ENCODE peak calls at places on chromosomes 1 and 21, in nine cellular contexts. M, T, E, D, W, I, H, V and C are unnamed samples.

GRCh38 chr1:92623187-92623778 is 136.6 kb upstream of the GFI1 start:
- DNase-seq in T (peak), V (no peak), D (no peak), I (no peak), E (no peak), H (no peak), W (peak), M (no peak), C (no peak)

GRCh38 chr1:177274687-177275211 is 104.0 kb downstream of the BRINP2 start:
- DNase-seq in D (no peak), E (peak), V (no peak), I (no peak), H (no peak), W (no peak), M (no peak), T (peak), C (no peak)

GRCh38 chr1:55245781-55246180 is 30.6 kb upstream of the USP24 start:
- DNase-seq in T (no peak), H (peak), E (no peak), D (no peak), I (no peak), V (no peak), W (no peak), M (no peak), C (no peak)

GRCh38 chr21:29154270-29154669 is 23.8 kb downstream of the MAP3K7CL start:
- DNase-seq in I (no peak), V (no peak), T (no peak), D (no peak), H (no peak), W (no peak), E (no peak), M (no peak), C (no peak)

GRCh38 chr1:55812281-55812680 is 597.1 kb upstream of the USP24 start:
- DNase-seq in T (peak), I (no peak), W (no peak), D (no peak), H (peak), M (no peak), E (no peak), V (no peak), C (no peak)

GRCh38 chr1:25700124-25700523 is 83.5 kb downstream of the MAN1C1 start:
- DNase-seq in M (no peak), H (no peak), T (peak), I (no peak), E (no peak), D (no peak), W (no peak), V (peak), C (no peak)

GRCh38 chr1:176504848-176505553 is 42.0 kb downstream of the PAPPA2 start:
- DNase-seq in I (no peak), M (no peak), E (no peak), D (no peak), H (no peak), V (no peak), T (no peak), W (no peak), C (no peak)

GRCh38 chr1:225866061-225866844 is 15.9 kb downstream of the TMEM63A start:
- DNase-seq in D (no peak), E (no peak), M (peak), V (no peak), H (no peak), W (no peak), T (peak), I (no peak), C (peak)

GRCh38 chr21:46081022-46081861 is 16.7 kb upstream of the COL6A2 start:
- DNase-seq in T (no peak), V (no peak), H (no peak), M (no peak), D (no peak), I (no peak), E (no peak), W (no peak), C (no peak)

GRCh38 chr1:119733754-119734153 is 22.0 kb downstream of the PHGDH start:
- DNase-seq in M (no peak), H (no peak), I (no peak), E (no peak), W (no peak), V (no peak), D (no peak), T (no peak), C (no peak)

GRCh38 chr1:102586022-102586421 is 522.3 kb downstream of the COL11A1 start:
- DNase-seq in W (no peak), I (no peak), E (no peak), T (no peak), V (no peak), M (no peak), D (no peak), H (no peak), C (peak)

GRCh38 chr21:44489962-44490361 is 34.7 kb downstream of the LRRC3 start:
- DNase-seq in V (no peak), D (no peak), T (no peak), M (no peak), H (no peak), E (no peak), W (no peak), I (no peak), C (no peak)

GRCh38 chr1:202268032-202268431 is 73.7 kb downstream of the UBE2T start:
- DNase-seq in W (no peak), H (no peak), E (no peak), M (no peak), I (no peak), T (no peak), V (no peak), D (no peak), C (no peak)

GRCh38 chr1:163071381-163072255 is 2.5 kb downstream of the RGS4 start:
- DNase-seq in T (peak), M (peak), V (peak), I (peak), E (peak), H (peak), W (peak), D (peak), C (peak)

GRCh38 chr1:163068716-163069115 is 445 bp upstream of the RGS4 start:
- DNase-seq in T (peak), E (no peak), D (no peak), H (no peak), I (no peak), V (peak), W (no peak), M (no peak), C (no peak)

GRCh38 chr1:163066686-163067085 is 2.5 kb upstream of the RGS4 start:
- DNase-seq in H (no peak), I (no peak), T (no peak), W (no peak), M (no peak), D (no peak), V (no peak), E (no peak), C (no peak)

GRCh38 chr1:163069655-163070277 is 605 bp downstream of the RGS4 start:
- DNase-seq in I (no peak), D (no peak), W (no peak), M (no peak), H (no peak), T (no peak), V (no peak), E (no peak), C (no peak)

DNA sequence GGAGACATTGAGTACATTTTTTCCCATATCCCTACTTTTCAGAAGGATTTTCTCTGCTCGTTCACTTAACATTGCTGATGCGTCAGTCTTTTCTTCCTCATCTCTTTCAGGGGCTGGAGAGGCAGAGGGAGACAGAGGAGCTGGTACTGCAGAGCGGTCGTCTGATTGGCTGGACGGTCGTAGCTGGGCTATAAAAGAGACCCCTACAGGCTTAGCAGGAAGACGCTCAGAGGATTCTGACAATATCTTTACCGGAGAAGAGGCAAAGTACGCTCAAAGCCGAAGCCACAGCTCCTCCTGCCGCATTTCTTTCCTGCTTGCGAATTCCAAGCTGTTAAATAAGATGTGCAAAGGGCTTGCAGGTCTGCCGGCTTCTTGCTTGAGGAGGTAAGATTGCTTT is at the start of gene RGS4:
- DNase-seq in M (peak), E (peak), V (peak), W (no peak), I (peak), T (peak), H (no peak), D (peak), C (no peak)
- TF ChIP-seq CTCF in M (peak), E (peak), V (peak), W (no peak), I (peak), T (peak), H (no peak), D (peak), C (no peak)

GRCh38 chr1:47785561-47786271 is 211.5 kb downstream of the TRABD2B start:
- DNase-seq in T (no peak), M (no peak), I (no peak), W (no peak), D (peak), V (no peak), E (no peak), H (no peak), C (no peak)
- TF ChIP-seq CTCF in T (no peak), M (no peak), I (peak), W (no peak), D (no peak), V (no peak), E (no peak), H (no peak), C (no peak)

GRCh38 chr21:36541721-36542139 is 61.8 kb upstream of the CLDN14 start:
- DNase-seq in W (no peak), E (no peak), D (no peak), M (no peak), I (no peak), H (no peak), T (no peak), V (no peak), C (peak)

GRCh38 chr21:36543924-36544323 is 64.0 kb upstream of the CLDN14 start:
- DNase-seq in M (no peak), E (no peak), I (no peak), W (no peak), V (no peak), T (no peak), D (no peak), H (no peak), C (no peak)

GRCh38 chr21:36544545-36544944 is 64.6 kb upstream of the CLDN14 start:
- DNase-seq in I (no peak), D (no peak), T (no peak), M (no peak), W (no peak), E (no peak), V (no peak), H (no peak), C (no peak)

GRCh38 chr21:36540700-36541099 is 60.8 kb upstream of the CLDN14 start:
- DNase-seq in V (no peak), E (no peak), D (no peak), M (no peak), H (no peak), W (no peak), I (no peak), T (no peak), C (no peak)

GRCh38 chr21:36542312-36543101 is 62.6 kb upstream of the CLDN14 start:
- DNase-seq in M (no peak), E (no peak), D (no peak), T (no peak), H (no peak), V (no peak), I (no peak), W (peak), C (peak)
- TF ChIP-seq CTCF in M (no peak), E (no peak), D (peak), T (no peak), H (no peak), V (no peak), I (peak), W (peak), C (peak)

GRCh38 chr1:201171063-201172036 is 17.1 kb upstream of the TMEM9 start:
- DNase-seq in E (no peak), V (peak), H (no peak), M (no peak), T (no peak), W (peak), D (peak), I (no peak), C (peak)
- TF ChIP-seq CTCF in E (peak), V (peak), H (peak), M (peak), T (peak), W (peak), D (peak), I (peak), C (no peak)

GRCh38 chr1:237795558-237795957 is 95.2 kb downstream of the ZP4 start:
- DNase-seq in T (no peak), W (no peak), H (no peak), V (no peak), E (no peak), M (no peak), D (no peak), I (no peak), C (no peak)

GRCh38 chr1:237794071-237794470 is 96.7 kb downstream of the ZP4 start:
- DNase-seq in W (no peak), T (peak), V (no peak), M (no peak), H (no peak), E (no peak), I (peak), D (no peak), C (no peak)

GRCh38 chr1:237804516-237804915 is 86.2 kb downstream of the ZP4 start:
- DNase-seq in W (no peak), M (no peak), H (no peak), D (no peak), I (no peak), E (no peak), T (no peak), V (no peak), C (no peak)

DNA sequence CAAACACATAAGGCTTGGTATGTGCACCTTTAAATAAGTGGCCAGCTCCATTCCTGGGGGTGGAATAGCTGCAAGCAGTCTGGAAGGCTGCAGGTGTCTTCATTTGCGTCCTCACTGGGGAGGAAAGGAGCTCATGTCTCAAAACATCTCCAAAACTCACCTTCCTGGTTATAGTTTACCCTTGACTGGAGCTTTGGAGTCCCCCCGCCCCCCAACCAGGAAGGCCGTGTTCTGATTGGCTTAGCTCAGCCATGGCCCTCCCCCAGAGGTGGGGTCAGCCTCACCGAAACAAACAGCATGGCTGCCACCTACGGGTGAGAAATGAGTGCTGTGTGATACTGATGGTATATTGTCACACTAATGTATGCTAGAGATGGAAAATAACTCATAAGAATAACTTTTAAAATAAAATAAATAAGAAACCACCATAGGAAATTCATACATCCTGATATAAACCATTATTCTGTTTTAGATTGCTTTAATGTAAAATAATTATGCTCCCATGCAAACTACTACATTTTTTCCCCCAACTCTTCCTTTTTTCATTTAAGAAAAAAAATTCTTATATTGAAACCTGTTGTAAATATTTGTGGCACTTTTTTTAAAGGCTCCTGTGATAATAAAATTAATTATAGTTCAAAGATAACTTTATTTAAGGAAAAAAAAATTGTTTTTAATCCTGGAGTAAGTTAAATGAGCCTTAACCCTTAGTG is 90.8 kb downstream of the ZP4 start:
- DNase-seq in V (peak), E (no peak), W (peak), I (peak), D (peak), T (no peak), H (peak), M (no peak), C (peak)
- TF ChIP-seq CTCF in V (peak), E (no peak), W (peak), I (peak), D (no peak), T (peak), H (peak), M (no peak), C (no peak)

GRCh38 chr1:1307908-1308755 is at the start of the genes ACAP3 and PUSL1:
- DNase-seq in W (peak), D (peak), H (peak), M (peak), I (no peak), V (peak), E (peak), T (peak), C (peak)

GRCh38 chr1:1308756-1309524 is 543 bp downstream of the PUSL1 start:
- DNase-seq in E (no peak), V (no peak), H (peak), W (peak), T (no peak), D (no peak), I (no peak), M (no peak), C (no peak)

GRCh38 chr1:1311107-1312104 is 3.0 kb downstream of the PUSL1 start:
- DNase-seq in H (no peak), E (no peak), T (no peak), I (no peak), D (no peak), V (no peak), M (no peak), W (no peak), C (no peak)

GRCh38 chr1:1310476-1311053 is 2.2 kb downstream of the PUSL1 start:
- DNase-seq in I (no peak), W (no peak), H (no peak), E (no peak), M (no peak), D (no peak), V (no peak), T (no peak), C (no peak)

DNA sequence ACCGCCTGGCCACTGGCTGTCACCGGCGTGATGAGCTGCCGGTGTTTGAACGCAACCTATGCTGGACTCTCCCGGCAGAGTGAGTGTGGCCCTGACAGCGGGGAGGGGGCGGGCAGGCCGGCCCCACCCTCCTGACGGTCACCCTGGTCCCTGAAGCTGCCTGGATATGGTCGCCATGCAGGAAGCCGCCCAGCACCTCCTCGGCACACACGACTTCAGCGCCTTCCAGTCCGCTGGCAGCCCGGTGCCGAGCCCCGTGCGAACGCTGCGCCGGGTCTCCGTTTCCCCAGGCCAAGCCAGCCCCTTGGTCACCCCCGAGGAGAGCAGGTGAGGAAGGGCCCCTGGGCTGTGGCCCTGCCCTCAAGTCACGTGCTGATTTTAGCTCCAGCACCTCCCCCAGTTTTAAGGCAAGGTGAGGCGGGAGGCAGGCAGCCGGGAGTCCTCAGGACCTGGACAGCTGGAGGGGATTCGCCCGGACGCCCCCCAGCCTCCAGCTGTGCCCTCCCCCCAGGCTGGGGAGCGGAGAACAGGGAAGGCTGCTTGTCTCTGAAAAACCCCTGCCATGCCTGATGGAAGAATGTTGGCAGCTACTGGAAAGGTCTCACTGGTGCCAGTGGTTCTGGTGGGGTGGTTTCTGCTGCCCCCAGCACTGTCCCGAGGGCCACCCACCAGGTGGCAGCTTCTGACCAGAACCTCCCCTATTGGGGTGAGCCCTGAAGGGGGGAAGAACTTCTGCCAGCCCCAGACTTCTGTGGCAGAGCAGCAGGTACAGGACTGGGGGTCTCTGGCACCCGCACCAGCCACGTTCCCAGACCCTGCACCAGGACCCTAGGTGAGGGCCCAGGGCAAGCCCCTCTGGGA is 1.4 kb downstream of the PUSL1 start:
- DNase-seq in I (no peak), V (no peak), D (no peak), E (no peak), H (no peak), T (no peak), W (no peak), M (no peak), C (no peak)
- TF ChIP-seq CTCF in I (no peak), V (no peak), D (no peak), E (no peak), H (no peak), T (no peak), W (no peak), M (no peak), C (no peak)

GRCh38 chr1:15885701-15886612 is 38.5 kb downstream of the SPEN start:
- DNase-seq in W (no peak), D (peak), H (peak), V (peak), E (peak), T (peak), M (peak), I (no peak), C (peak)
- TF ChIP-seq CTCF in W (no peak), D (no peak), H (no peak), V (no peak), E (peak), T (no peak), M (peak), I (peak), C (no peak)

GRCh38 chr1:16618719-16619118 is 5.4 kb upstream of the NBPF1 start:
- DNase-seq in H (no peak), E (no peak), V (no peak), I (no peak), T (no peak), W (no peak), D (no peak), M (no peak), C (peak)

GRCh38 chr1:16617778-16618580 is 4.6 kb upstream of the NBPF1 start:
- DNase-seq in I (no peak), H (no peak), E (no peak), W (no peak), D (no peak), T (no peak), M (no peak), V (no peak), C (peak)

GRCh38 chr1:16625497-16626408 is 12.4 kb upstream of the NBPF1 start:
- DNase-seq in M (no peak), E (no peak), H (peak), I (no peak), V (no peak), D (no peak), W (no peak), T (no peak), C (peak)

GRCh38 chr1:16617101-16617727 is 3.9 kb upstream of the NBPF1 start:
- DNase-seq in E (no peak), V (no peak), I (no peak), M (no peak), W (no peak), T (no peak), H (peak), D (peak), C (peak)

DNA sequence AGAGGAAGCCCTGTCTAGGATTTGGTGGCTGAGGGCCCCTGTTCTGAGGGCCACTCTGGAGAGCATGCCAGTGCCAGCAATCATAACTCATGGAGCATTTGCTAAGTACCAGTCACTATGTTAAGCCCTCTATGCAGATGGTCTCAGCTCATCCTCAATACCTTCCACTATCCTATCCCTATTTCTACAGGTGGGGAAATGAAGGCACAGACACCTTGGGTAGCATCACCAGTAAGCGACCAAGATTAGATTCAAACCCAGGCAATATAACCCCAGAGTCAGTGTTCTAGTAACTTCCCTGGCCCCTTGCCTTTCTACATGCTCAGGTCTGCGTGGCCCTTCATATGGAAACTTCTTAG is 7.9 kb upstream of the NBPF1 start:
- DNase-seq in I (no peak), W (no peak), D (no peak), E (no peak), M (no peak), V (no peak), H (no peak), T (no peak), C (no peak)
- TF ChIP-seq CTCF in I (no peak), W (no peak), D (peak), E (no peak), M (no peak), V (peak), H (peak), T (peak), C (no peak)

DNA sequence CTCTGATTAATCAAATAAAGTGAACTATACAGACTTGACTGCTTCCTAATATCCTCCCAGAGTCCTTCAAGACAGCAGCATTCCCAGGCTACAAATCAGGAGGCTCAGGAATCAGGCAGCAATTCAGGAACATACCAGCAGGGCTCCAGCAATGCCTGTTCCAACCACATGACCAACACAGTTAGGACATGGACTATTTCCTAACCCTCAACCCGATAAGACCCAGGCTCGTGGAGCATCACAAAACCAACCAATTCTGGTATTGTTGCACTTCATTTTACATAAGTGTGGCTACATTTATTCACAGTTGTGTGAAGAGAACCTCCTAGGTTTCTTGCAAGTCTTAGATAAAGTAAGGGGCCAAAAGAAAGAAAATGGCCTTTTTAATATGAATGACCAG is 546.2 kb upstream of the ADGRL2 start:
- DNase-seq in W (no peak), H (no peak), E (no peak), D (peak), T (no peak), V (no peak), M (no peak), I (no peak), C (no peak)
- TF ChIP-seq CTCF in W (no peak), H (no peak), E (no peak), D (peak), T (peak), V (no peak), M (peak), I (peak), C (no peak)